ENCODE peak calls at places on chromosomes 7 and 10, in nine cellular contexts. N is Karpas-422, O is PC-3, Q is SK-N-SH, Y is HCT116, I is PC-9, J is hepatocyte, M is OCI-LY7, U is MM.1S. X is an unnamed sample.

GRCh38 chr7:11557627-11558026 is 274.4 kb downstream of the THSD7A start:
- DNase-seq in N (peak; percentile 76), O (peak; percentile 48), Q (no peak), Y (peak; percentile 46), I (no peak), J (peak; percentile 71), M (peak; percentile 66), U (peak; percentile 37), X (peak; percentile 91)

GRCh38 chr7:2151801-2152612 is 80.7 kb downstream of the MAD1L1 start:
- DNase-seq in N (no peak), O (no peak), Q (peak; percentile 81), Y (no peak), I (no peak), J (no peak), M (no peak), U (no peak), X (no peak)

GRCh38 chr7:114243646-114244045 is 171.0 kb upstream of the FOXP2 start:
- DNase-seq in N (no peak), O (no peak), Q (no peak), Y (no peak), I (no peak), J (no peak), M (no peak), U (no peak), X (no peak)

GRCh38 chr7:7738622-7739021 is 20.2 kb upstream of the RPA3 start:
- DNase-seq in N (no peak), O (no peak), Q (no peak), Y (no peak), I (no peak), J (no peak), M (no peak), U (no peak), X (no peak)

GRCh38 chr7:155454183-155455112 is 3.5 kb upstream of the EN2 start:
- DNase-seq in N (no peak), O (no peak), Q (peak; percentile 53), Y (no peak), I (no peak), J (no peak), M (no peak), U (no peak), X (peak; percentile 58)

GRCh38 chr7:99472561-99473314 is at the start of gene ZNF789:
- DNase-seq in N (peak; percentile 99), O (peak; percentile 95), Q (peak; percentile 100), Y (peak; percentile 92), I (peak; percentile 91), J (peak; percentile 99), M (peak; percentile 98), U (peak; percentile 97), X (peak; percentile 99)

GRCh38 chr7:13111230-13111629 is 423.8 kb downstream of the ARL4A start:
- DNase-seq in N (no peak), O (peak; percentile 63), Q (no peak), Y (peak; percentile 16), I (no peak), J (no peak), M (no peak), U (no peak), X (no peak)

GRCh38 chr7:85426487-85426960 is 239.7 kb upstream of the SEMA3D start:
- DNase-seq in N (no peak), O (no peak), Q (no peak), Y (no peak), I (no peak), J (peak; percentile 23), M (no peak), U (no peak), X (no peak)

GRCh38 chr7:50552921-50553320 is 12.3 kb downstream of the DDC start:
- DNase-seq in N (peak; percentile 48), O (peak; percentile 26), Q (no peak), Y (no peak), I (no peak), J (peak; percentile 78), M (no peak), U (no peak), X (peak; percentile 57)
- H2AFZ ChIP-seq in N (no peak overlapping the region), O (no peak overlapping the region), Q (no peak overlapping the region), Y (no peak overlapping the region), I (no peak overlapping the region), J (no peak overlapping the region), M (no peak overlapping the region), U (no peak overlapping the region), X (no peak overlapping the region)

GRCh38 chr10:74930962-74931361 is 104.6 kb downstream of the KAT6B start:
- DNase-seq in N (no peak), O (no peak), Q (no peak), Y (no peak), I (no peak), J (no peak), M (no peak), U (no peak), X (no peak)

GRCh38 chr10:74929197-74929596 is 102.8 kb downstream of the KAT6B start:
- DNase-seq in N (no peak), O (peak; percentile 98), Q (no peak), Y (no peak), I (no peak), J (no peak), M (no peak), U (no peak), X (no peak)

GRCh38 chr10:74928742-74929191 is 102.4 kb downstream of the KAT6B start:
- DNase-seq in N (no peak), O (no peak), Q (no peak), Y (no peak), I (no peak), J (no peak), M (no peak), U (no peak), X (no peak)

GRCh38 chr10:74934100-74934812 is 107.9 kb downstream of the KAT6B start:
- DNase-seq in N (no peak), O (no peak), Q (no peak), Y (no peak), I (no peak), J (no peak), M (no peak), U (no peak), X (no peak)

GRCh38 chr10:74932648-74933047 is 106.2 kb downstream of the KAT6B start:
- DNase-seq in N (no peak), O (peak; percentile 47), Q (no peak), Y (no peak), I (no peak), J (no peak), M (no peak), U (no peak), X (no peak)
- H3K79me2 ChIP-seq in N (peaks cover 97% of the 10 kb centered on the region), O (peaks cover 92% of the 10 kb centered on the region), Q (peaks cover 72% of the 10 kb centered on the region), Y (peaks cover 4% of the 10 kb centered on the region), I (peaks cover 11% of the 10 kb centered on the region), J (peaks cover 85% of the 10 kb centered on the region), M (no peaks in the 10 kb centered on the region), U (peaks cover 25% of the 10 kb centered on the region), X (peaks cover 46% of the 10 kb centered on the region)

GRCh38 chr7:64655811-64656210 is 10.1 kb upstream of the ZNF107 start:
- DNase-seq in N (peak; percentile 4), O (no peak), Q (no peak), Y (no peak), I (no peak), J (no peak), M (no peak), U (no peak), X (no peak)

GRCh38 chr7:64656489-64656888 is 9.4 kb upstream of the ZNF107 start:
- DNase-seq in N (peak; percentile 23), O (no peak), Q (no peak), Y (no peak), I (no peak), J (no peak), M (no peak), U (no peak), X (no peak)

GRCh38 chr7:64653721-64654401 is 12.1 kb upstream of the ZNF107 start:
- DNase-seq in N (peak; percentile 31), O (no peak), Q (no peak), Y (no peak), I (no peak), J (no peak), M (no peak), U (no peak), X (no peak)

GRCh38 chr7:64651632-64652165 is 14.2 kb upstream of the ZNF107 start:
- DNase-seq in N (peak; percentile 57), O (no peak), Q (no peak), Y (no peak), I (no peak), J (no peak), M (no peak), U (no peak), X (peak; percentile 21)

DNA sequence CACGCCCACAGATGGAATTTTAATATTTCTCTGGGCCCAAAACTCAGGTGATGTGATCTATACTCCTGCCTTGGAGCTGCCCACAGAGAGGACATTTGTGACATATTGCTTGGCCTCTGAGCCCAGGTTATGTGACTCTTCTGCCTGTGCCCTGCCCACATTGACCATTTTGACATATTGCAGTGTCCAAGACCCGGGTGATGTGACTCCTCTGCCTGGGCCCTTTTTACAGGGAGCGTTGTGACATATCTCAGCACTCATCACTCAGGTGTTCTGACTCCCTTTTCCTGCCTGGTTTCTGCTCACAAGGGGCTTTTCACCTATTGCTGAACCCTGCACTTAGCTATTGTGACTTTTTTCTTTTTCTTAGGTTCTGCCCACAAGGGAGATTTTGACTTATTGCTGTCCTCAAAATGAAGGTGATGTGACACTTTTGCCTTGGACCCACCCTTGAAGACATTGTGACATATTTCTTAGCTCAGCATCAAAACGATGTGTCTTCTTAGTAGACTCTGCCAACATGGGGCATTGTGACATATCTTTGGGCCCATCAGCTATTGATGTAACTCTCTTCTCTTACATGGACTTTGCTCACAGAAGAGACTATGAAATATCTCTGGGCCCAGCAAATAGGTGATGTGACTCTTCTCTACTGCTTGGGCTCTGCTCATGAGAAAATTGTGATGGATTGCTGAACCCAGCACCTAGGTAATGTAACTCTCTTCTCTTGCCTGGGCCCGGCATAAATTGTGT is 11.0 kb upstream of the ZNF107 start:
- DNase-seq in N (peak; percentile 12), O (no peak), Q (no peak), Y (no peak), I (no peak), J (no peak), M (no peak), U (no peak), X (no peak)
- H3K9me2 ChIP-seq in N (no peaks in the 10 kb centered on the region), O (no peaks in the 10 kb centered on the region), Q (no peaks in the 10 kb centered on the region), Y (no peaks in the 10 kb centered on the region), I (no peaks in the 10 kb centered on the region), J (no peaks in the 10 kb centered on the region), M (no peaks in the 10 kb centered on the region), U (no peaks in the 10 kb centered on the region), X (no peaks in the 10 kb centered on the region)

GRCh38 chr7:20558963-20559716 is 56.3 kb upstream of the ABCB5 start:
- DNase-seq in N (no peak), O (no peak), Q (peak; percentile 44), Y (no peak), I (no peak), J (no peak), M (no peak), U (no peak), X (no peak)

GRCh38 chr7:20561908-20562307 is 53.6 kb upstream of the ABCB5 start:
- DNase-seq in N (no peak), O (peak; percentile 26), Q (no peak), Y (no peak), I (no peak), J (no peak), M (no peak), U (no peak), X (no peak)

GRCh38 chr7:20561466-20561865 is 54.0 kb upstream of the ABCB5 start:
- DNase-seq in N (no peak), O (peak; percentile 64), Q (no peak), Y (no peak), I (peak; percentile 61), J (no peak), M (no peak), U (no peak), X (no peak)

GRCh38 chr7:20559883-20560282 is 55.6 kb upstream of the ABCB5 start:
- DNase-seq in N (no peak), O (no peak), Q (no peak), Y (no peak), I (no peak), J (no peak), M (no peak), U (no peak), X (no peak)

DNA sequence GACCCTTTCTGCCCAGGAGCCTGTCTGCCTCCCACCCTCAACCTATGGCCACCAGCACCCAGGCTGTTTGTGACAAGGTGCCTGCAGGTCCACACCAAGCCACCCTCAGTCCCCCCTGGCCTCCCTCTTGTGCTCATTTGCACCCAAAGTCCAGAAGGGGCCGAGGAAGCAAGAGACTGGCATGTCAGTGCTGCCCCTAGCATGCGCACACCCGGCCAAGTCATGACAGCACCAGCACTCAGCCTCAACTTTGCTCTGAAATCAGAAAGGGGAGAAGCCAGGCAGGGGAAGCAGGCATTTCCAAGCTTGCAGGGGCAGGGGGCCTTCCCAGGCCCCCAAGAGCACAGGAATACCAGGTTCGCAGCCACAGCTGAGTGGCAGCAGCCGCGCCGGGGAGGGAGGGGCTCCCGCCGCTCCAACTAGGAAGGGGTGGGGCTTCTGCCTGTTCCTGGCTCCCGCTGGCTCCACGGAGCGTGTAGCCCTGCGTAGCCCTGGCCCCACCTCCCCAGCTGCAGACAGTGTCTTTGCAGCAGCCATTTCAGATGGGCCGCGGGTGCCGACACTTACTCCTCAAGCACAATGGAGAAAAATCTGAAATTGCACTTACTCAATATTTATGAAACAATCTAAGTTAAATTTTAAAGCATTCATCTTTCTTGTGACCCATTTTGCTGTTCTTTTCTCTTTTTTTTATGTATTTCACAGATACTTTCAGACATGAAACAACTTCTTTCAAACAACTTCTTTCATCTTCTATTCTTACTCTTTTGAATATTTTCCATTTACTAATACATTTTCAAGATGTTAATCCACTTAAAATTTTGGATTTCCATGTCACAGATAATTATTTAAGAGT is 54.9 kb upstream of the ABCB5 start:
- DNase-seq in N (no peak), O (no peak), Q (no peak), Y (no peak), I (no peak), J (no peak), M (no peak), U (no peak), X (peak; percentile 48)
- H2AFZ ChIP-seq in N (no peak overlapping the region), O (no peak overlapping the region), Q (no peak overlapping the region), Y (no peak overlapping the region), I (peak overlapping the region; percentile 49), J (no peak overlapping the region), M (no peak overlapping the region), U (no peak overlapping the region), X (no peak overlapping the region)